ENCODE peak calls at places on chromosome 9, in five cellular contexts. S, N, E, U and L are unnamed samples. For H3K4me1, the result is how much of the 10 kb centered on the place peaks cover.

GRCh38 chr9:131423171-131423581 is 29.3 kb downstream of the PRRC2B start:
- DNase-seq in S (peak), N (peak), E (no peak), U (peak), L (peak)

GRCh38 chr9:118503236-118503635 is 799.0 kb downstream of the TLR4 start:
- DNase-seq in S (no peak), N (no peak), E (no peak), U (no peak), L (no peak)

GRCh38 chr9:125690679-125691078 is 16.3 kb downstream of the MAPKAP1 start:
- DNase-seq in S (no peak), N (no peak), E (no peak), U (no peak), L (no peak)

GRCh38 chr9:16277471-16277870 is 593.0 kb downstream of the BNC2 start:
- DNase-seq in S (no peak), N (no peak), E (no peak), U (no peak), L (no peak)

GRCh38 chr9:135785013-135785575 is 83.1 kb downstream of the KCNT1 start:
- DNase-seq in S (no peak), N (no peak), E (no peak), U (no peak), L (no peak)

GRCh38 chr9:79623799-79624721 is 52.3 kb downstream of the TLE4 start:
- DNase-seq in S (peak), N (no peak), E (no peak), U (peak), L (no peak)

GRCh38 chr9:31119882-31120481 is 1264.5 kb upstream of the ACO1 start:
- DNase-seq in S (peak), N (no peak), E (peak), U (peak), L (peak)

GRCh38 chr9:87792831-87793288 is 66.9 kb downstream of the CTSL start:
- DNase-seq in S (peak), N (peak), E (peak), U (peak), L (no peak)

GRCh38 chr9:104765138-104765537 is 1.2 kb downstream of the NIPSNAP3B start:
- DNase-seq in S (no peak), N (no peak), E (no peak), U (no peak), L (no peak)

GRCh38 chr9:123353984-123354591 is 1.9 kb upstream of the CRB2 start:
- DNase-seq in S (peak), N (peak), E (peak), U (peak), L (peak)

GRCh38 chr9:36603006-36603405 is 30.3 kb downstream of the MELK start:
- DNase-seq in S (peak), N (peak), E (no peak), U (no peak), L (no peak)

GRCh38 chr9:85038824-85039540 is 369.5 kb downstream of the NTRK2 start:
- DNase-seq in S (no peak), N (no peak), E (no peak), U (no peak), L (no peak)

GRCh38 chr9:94680020-94680419 is 40.7 kb upstream of the FBP1 start:
- DNase-seq in S (no peak), N (no peak), E (no peak), U (no peak), L (no peak)

GRCh38 chr9:93091453-93092081 is 4.5 kb upstream of the CARD19 start:
- DNase-seq in S (peak), N (peak), E (peak), U (peak), L (peak)

GRCh38 chr9:14428781-14429230 is 114.9 kb upstream of the NFIB start:
- DNase-seq in S (peak), N (peak), E (peak), U (peak), L (peak)

GRCh38 chr9:626591-626990 is 214.9 kb upstream of the DMRT1 start:
- DNase-seq in S (peak), N (no peak), E (no peak), U (no peak), L (no peak)

GRCh38 chr9:86005253-86005775 is 64.4 kb downstream of the NAA35 start:
- DNase-seq in S (no peak), N (no peak), E (no peak), U (no peak), L (no peak)

GRCh38 chr9:128192601-128193371 is 1.4 kb upstream of the CIZ1 start:
- DNase-seq in S (peak), N (peak), E (peak), U (no peak), L (no peak)

GRCh38 chr9:117377046-117377445 is 37.8 kb downstream of the ASTN2 start:
- DNase-seq in S (no peak), N (no peak), E (no peak), U (no peak), L (peak)

GRCh38 chr9:109441296-109441695 is 56.8 kb downstream of the PTPN3 start:
- DNase-seq in S (peak), N (no peak), E (no peak), U (peak), L (peak)

GRCh38 chr9:126470251-126470993 is 143.3 kb upstream of the LMX1B start:
- DNase-seq in S (peak), N (no peak), E (no peak), U (no peak), L (no peak)

GRCh38 chr9:106334081-106334480 is 528.9 kb upstream of the ZNF462 start:
- DNase-seq in S (no peak), N (no peak), E (no peak), U (no peak), L (no peak)

GRCh38 chr9:5902377-5902776 is 11.7 kb downstream of the MLANA start:
- DNase-seq in S (no peak), N (no peak), E (no peak), U (no peak), L (no peak)

GRCh38 chr9:4126184-4126865 is 173.5 kb downstream of the GLIS3 start:
- DNase-seq in S (peak), N (peak), E (no peak), U (no peak), L (no peak)

GRCh38 chr9:108743901-108744371 is 111.8 kb downstream of the ACTL7B start:
- DNase-seq in S (peak), N (no peak), E (no peak), U (peak), L (peak)

GRCh38 chr9:16247188-16247875 is 623.1 kb downstream of the BNC2 start:
- DNase-seq in S (peak), N (peak), E (no peak), U (no peak), L (no peak)

GRCh38 chr9:12934515-12935301 is 159.9 kb downstream of the LURAP1L start:
- DNase-seq in S (peak), N (no peak), E (no peak), U (no peak), L (no peak)

GRCh38 chr9:133735894-133736293 is 2.3 kb downstream of the SARDH start:
- DNase-seq in S (no peak), N (no peak), E (no peak), U (no peak), L (peak)

DNA sequence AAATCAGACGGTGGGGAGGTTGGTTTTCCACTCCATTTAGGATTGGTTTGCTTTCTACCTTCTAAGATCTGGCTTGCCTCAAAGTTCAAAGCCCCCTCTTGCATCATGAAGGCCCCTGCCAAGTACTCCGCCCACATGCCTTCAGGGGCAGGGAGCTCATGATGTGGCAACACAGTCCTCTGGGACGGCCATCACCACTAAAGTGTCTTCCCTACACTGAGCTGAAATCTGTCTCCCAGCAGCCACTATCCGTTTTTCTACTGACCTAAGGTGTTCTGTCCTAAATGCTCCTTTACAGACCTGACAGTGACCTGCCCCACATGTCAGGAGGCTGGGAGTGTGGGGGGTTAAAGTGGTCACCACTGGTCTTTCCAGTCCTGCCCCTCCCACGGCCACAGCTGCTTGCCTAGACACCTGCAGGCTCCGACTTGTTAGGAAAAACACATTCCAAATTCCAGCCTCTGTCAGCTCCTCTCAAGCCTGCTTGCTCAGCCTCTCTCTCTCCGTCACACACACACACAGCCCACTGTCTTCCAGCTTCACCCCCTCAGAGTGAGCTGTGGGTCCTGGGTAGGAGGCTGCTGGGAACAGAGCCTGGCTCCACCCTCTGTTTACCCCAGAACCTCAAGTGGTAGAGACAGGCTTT is 44.9 kb downstream of the SHB start:
- DNase-seq in S (peak), N (peak), E (no peak), U (peak), L (peak)
- H3K4me2 ChIP-seq in S (peak), N (peak), E (peak), U (peak), L (peak)

GRCh38 chr9:100086097-100086496 is 12.7 kb downstream of the ERP44 start:
- DNase-seq in S (no peak), N (no peak), E (no peak), U (no peak), L (no peak)
- H3K4me1 ChIP-seq in S (under half), N (under half), E (under half), U (under half), L (under half)

GRCh38 chr9:98220911-98221310 is 28.5 kb upstream of the CORO2A start:
- DNase-seq in S (no peak), N (no peak), E (no peak), U (no peak), L (no peak)
- H3K27ac ChIP-seq in S (no peak), N (no peak), E (no peak), U (no peak), L (no peak)

DNA sequence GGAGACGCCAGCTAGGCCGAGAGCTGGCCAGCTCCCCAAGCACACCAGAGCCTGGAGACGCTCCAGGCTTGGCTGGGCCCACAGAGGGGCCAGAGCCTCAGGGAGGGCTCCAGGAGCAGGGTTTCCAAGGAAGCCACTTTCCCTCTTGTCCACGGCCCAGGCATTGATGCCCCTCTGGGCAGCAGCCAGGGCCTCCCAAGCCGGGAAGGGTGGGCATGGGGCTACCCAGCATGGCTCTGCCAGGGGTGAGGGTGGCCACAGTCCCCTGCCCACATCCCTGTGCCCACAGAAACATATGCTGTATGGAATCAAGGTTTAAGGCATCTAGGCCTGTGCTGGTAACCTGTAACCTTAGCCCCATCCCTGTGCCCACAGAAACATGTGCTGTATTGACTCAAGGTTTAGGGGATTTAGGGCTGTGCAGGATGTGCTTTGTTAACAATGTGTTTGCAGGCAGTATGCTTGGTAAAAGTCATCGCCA is 1.5 kb upstream of the DPP7 start:
- DNase-seq in S (no peak), N (no peak), E (no peak), U (no peak), L (no peak)
- H3K4me2 ChIP-seq in S (no peak), N (no peak), E (no peak), U (peak), L (no peak)

DNA sequence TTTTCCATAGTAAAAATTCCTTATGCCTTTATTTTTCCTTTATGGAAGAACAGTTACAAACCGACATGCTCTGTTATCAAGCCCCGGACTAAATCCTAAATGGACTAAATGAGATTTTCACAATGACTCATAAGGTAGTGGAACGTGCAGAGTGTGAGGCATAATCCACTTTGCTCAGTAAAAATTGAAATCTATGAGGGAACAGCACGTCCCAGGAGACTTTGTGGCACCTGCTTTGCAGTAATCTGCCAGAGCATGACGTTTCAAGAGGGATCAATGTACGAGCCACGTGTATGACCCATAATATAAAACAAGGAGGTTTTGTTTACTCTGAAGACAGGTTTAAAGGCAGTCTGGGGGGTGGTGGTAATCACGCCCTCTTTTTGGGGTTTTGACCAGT is 83.8 kb upstream of the GNA14 start:
- DNase-seq in S (no peak), N (no peak), E (no peak), U (peak), L (no peak)
- H3K4me1 ChIP-seq in S (under half), N (under half), E (under half), U (under half), L (under half)

DNA sequence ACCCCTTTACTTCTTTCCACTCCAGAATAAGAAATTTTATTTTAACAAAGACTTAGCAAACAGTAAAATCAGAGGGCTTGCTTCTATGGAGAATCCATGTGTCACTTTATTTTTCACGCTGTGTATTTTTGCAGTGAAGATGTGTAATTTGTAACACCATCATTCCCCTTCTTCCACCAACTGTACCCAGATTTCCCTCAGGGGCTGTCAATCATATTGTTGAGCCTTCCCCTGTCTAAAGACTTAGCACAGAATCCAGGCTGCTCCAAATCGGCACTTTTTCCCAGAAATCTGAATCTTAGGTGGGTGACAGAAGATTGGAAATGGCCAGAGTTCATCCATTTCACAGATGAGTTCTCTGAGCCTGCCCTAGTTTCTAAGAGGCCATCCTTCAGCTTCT is 115.9 kb downstream of the GNAQ start:
- DNase-seq in S (no peak), N (no peak), E (no peak), U (no peak), L (no peak)
- H3K27ac ChIP-seq in S (no peak), N (no peak), E (no peak), U (no peak), L (peak)

DNA sequence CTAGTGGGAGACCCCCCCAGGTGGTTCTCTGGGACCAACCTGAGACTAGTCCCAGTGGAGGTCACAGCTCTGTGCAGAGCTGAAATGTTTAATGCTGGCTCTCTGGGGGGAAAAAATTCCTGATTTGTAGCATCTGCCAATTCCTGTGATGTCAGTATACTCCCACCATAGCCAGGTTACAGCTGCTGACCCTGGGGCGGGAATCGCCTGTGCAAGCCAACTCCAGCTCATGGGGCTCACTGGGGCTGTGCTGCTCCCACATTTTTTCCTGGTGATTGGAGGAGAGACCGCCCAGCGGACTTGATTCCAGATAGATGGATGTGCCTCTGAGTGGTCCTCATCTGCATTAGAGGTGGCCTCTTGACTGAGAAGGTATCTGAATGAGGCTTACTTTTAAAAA is 47.7 kb upstream of the NCS1 start:
- DNase-seq in S (no peak), N (peak), E (no peak), U (no peak), L (no peak)
- H3K4me2 ChIP-seq in S (no peak), N (no peak), E (no peak), U (no peak), L (no peak)

GRCh38 chr9:33153666-33154065 is 13.5 kb downstream of the B4GALT1 start:
- DNase-seq in S (no peak), N (no peak), E (no peak), U (no peak), L (no peak)

GRCh38 chr9:33153001-33153400 is 14.1 kb downstream of the B4GALT1 start:
- DNase-seq in S (no peak), N (no peak), E (no peak), U (no peak), L (no peak)

GRCh38 chr9:33154368-33154767 is 12.8 kb downstream of the B4GALT1 start:
- DNase-seq in S (no peak), N (no peak), E (no peak), U (no peak), L (no peak)

GRCh38 chr9:33157960-33158359 is 9.2 kb downstream of the B4GALT1 start:
- DNase-seq in S (peak), N (no peak), E (no peak), U (no peak), L (peak)

GRCh38 chr9:33155393-33155792 is 11.7 kb downstream of the B4GALT1 start:
- DNase-seq in S (peak), N (no peak), E (no peak), U (no peak), L (no peak)
- H3K4me1 ChIP-seq in S (half or more), N (under half), E (half or more), U (half or more), L (under half)

GRCh38 chr9:21967707-21968106 is 26.5 kb downstream of the CDKN2A start:
- DNase-seq in S (no peak), N (no peak), E (no peak), U (no peak), L (peak)
- H3K27ac ChIP-seq in S (no peak), N (no peak), E (no peak), U (no peak), L (no peak)